ENCODE peak calls at places on chromosomes 13 and 19, in eight cellular contexts. One of them, this sample, is unnamed.

GRCh38 chr13:79485014-79485441 is 4.1 kb downstream of the NDFIP2 start:
- DNase-seq in Peyer's patch: peak
- DNase-seq in ureter: peak
- DNase-seq in activated CD8-positive, alpha-beta memory T cell treated with anti-CD3 and anti-CD28 coated beads for 4 hours: no peak
- DNase-seq in NCI-H1105: no peak
- DNase-seq in heart left ventricle: no peak
- DNase-seq in NCI-H748 treated with DMSO at 0.1 percent for 48 hours: no peak
- DNase-seq in stimulated activated CD8-positive, alpha-beta memory T cell treated with anti-CD3 and anti-CD28 coated beads, Interleukin-4, amount 100 ng/mL, for 1 hour: no peak
- DNase-seq in this sample: no peak

GRCh38 chr19:47315125-47315821 is 5.6 kb downstream of the C5AR1 start:
- DNase-seq in Peyer's patch: peak
- DNase-seq in ureter: peak
- DNase-seq in activated CD8-positive, alpha-beta memory T cell treated with anti-CD3 and anti-CD28 coated beads for 4 hours: no peak
- DNase-seq in NCI-H1105: no peak
- DNase-seq in heart left ventricle: peak
- DNase-seq in NCI-H748 treated with DMSO at 0.1 percent for 48 hours: no peak
- DNase-seq in stimulated activated CD8-positive, alpha-beta memory T cell treated with anti-CD3 and anti-CD28 coated beads, Interleukin-4, amount 100 ng/mL, for 1 hour: no peak
- DNase-seq in this sample: peak

GRCh38 chr19:2121416-2122051 is 24.8 kb downstream of the IZUMO4 start:
- DNase-seq in Peyer's patch: no peak
- DNase-seq in ureter: no peak
- DNase-seq in activated CD8-positive, alpha-beta memory T cell treated with anti-CD3 and anti-CD28 coated beads for 4 hours: no peak
- DNase-seq in NCI-H1105: no peak
- DNase-seq in heart left ventricle: no peak
- DNase-seq in NCI-H748 treated with DMSO at 0.1 percent for 48 hours: no peak
- DNase-seq in stimulated activated CD8-positive, alpha-beta memory T cell treated with anti-CD3 and anti-CD28 coated beads, Interleukin-4, amount 100 ng/mL, for 1 hour: no peak
- DNase-seq in this sample: no peak

GRCh38 chr13:79662882-79663281 is 181.9 kb downstream of the NDFIP2 start:
- DNase-seq in Peyer's patch: no peak
- DNase-seq in ureter: no peak
- DNase-seq in activated CD8-positive, alpha-beta memory T cell treated with anti-CD3 and anti-CD28 coated beads for 4 hours: no peak
- DNase-seq in NCI-H1105: no peak
- DNase-seq in heart left ventricle: peak
- DNase-seq in NCI-H748 treated with DMSO at 0.1 percent for 48 hours: no peak
- DNase-seq in stimulated activated CD8-positive, alpha-beta memory T cell treated with anti-CD3 and anti-CD28 coated beads, Interleukin-4, amount 100 ng/mL, for 1 hour: no peak
- DNase-seq in this sample: no peak

GRCh38 chr13:111027481-111028439 is 87.3 kb upstream of the ARHGEF7 start:
- DNase-seq in Peyer's patch: no peak
- DNase-seq in ureter: no peak
- DNase-seq in activated CD8-positive, alpha-beta memory T cell treated with anti-CD3 and anti-CD28 coated beads for 4 hours: no peak
- DNase-seq in NCI-H1105: no peak
- DNase-seq in heart left ventricle: no peak
- DNase-seq in NCI-H748 treated with DMSO at 0.1 percent for 48 hours: no peak
- DNase-seq in stimulated activated CD8-positive, alpha-beta memory T cell treated with anti-CD3 and anti-CD28 coated beads, Interleukin-4, amount 100 ng/mL, for 1 hour: no peak
- DNase-seq in this sample: no peak

GRCh38 chr13:106555631-106556328 is 12.2 kb downstream of the ARGLU1 start:
- DNase-seq in Peyer's patch: no peak
- DNase-seq in ureter: no peak
- DNase-seq in activated CD8-positive, alpha-beta memory T cell treated with anti-CD3 and anti-CD28 coated beads for 4 hours: no peak
- DNase-seq in NCI-H1105: no peak
- DNase-seq in heart left ventricle: no peak
- DNase-seq in NCI-H748 treated with DMSO at 0.1 percent for 48 hours: no peak
- DNase-seq in stimulated activated CD8-positive, alpha-beta memory T cell treated with anti-CD3 and anti-CD28 coated beads, Interleukin-4, amount 100 ng/mL, for 1 hour: no peak
- DNase-seq in this sample: no peak

GRCh38 chr19:3135961-3136683 is at the start of gene GNA15:
- DNase-seq in Peyer's patch: no peak
- DNase-seq in ureter: peak
- DNase-seq in activated CD8-positive, alpha-beta memory T cell treated with anti-CD3 and anti-CD28 coated beads for 4 hours: no peak
- DNase-seq in NCI-H1105: no peak
- DNase-seq in heart left ventricle: peak
- DNase-seq in NCI-H748 treated with DMSO at 0.1 percent for 48 hours: no peak
- DNase-seq in stimulated activated CD8-positive, alpha-beta memory T cell treated with anti-CD3 and anti-CD28 coated beads, Interleukin-4, amount 100 ng/mL, for 1 hour: no peak
- DNase-seq in this sample: peak

GRCh38 chr19:31470229-31470939 is 121.1 kb upstream of the TSHZ3 start:
- DNase-seq in Peyer's patch: no peak
- DNase-seq in ureter: no peak
- DNase-seq in activated CD8-positive, alpha-beta memory T cell treated with anti-CD3 and anti-CD28 coated beads for 4 hours: no peak
- DNase-seq in NCI-H1105: no peak
- DNase-seq in heart left ventricle: no peak
- DNase-seq in NCI-H748 treated with DMSO at 0.1 percent for 48 hours: no peak
- DNase-seq in stimulated activated CD8-positive, alpha-beta memory T cell treated with anti-CD3 and anti-CD28 coated beads, Interleukin-4, amount 100 ng/mL, for 1 hour: no peak
- DNase-seq in this sample: no peak

GRCh38 chr19:22882797-22883196 is 50.7 kb downstream of the ZNF723 start:
- DNase-seq in Peyer's patch: no peak
- DNase-seq in ureter: no peak
- DNase-seq in activated CD8-positive, alpha-beta memory T cell treated with anti-CD3 and anti-CD28 coated beads for 4 hours: no peak
- DNase-seq in NCI-H1105: peak
- DNase-seq in heart left ventricle: no peak
- DNase-seq in NCI-H748 treated with DMSO at 0.1 percent for 48 hours: peak
- DNase-seq in stimulated activated CD8-positive, alpha-beta memory T cell treated with anti-CD3 and anti-CD28 coated beads, Interleukin-4, amount 100 ng/mL, for 1 hour: no peak
- DNase-seq in this sample: no peak

GRCh38 chr13:20980899-20981298 is 78.4 kb upstream of the XPO4 start:
- DNase-seq in Peyer's patch: no peak
- DNase-seq in ureter: no peak
- DNase-seq in activated CD8-positive, alpha-beta memory T cell treated with anti-CD3 and anti-CD28 coated beads for 4 hours: no peak
- DNase-seq in NCI-H1105: no peak
- DNase-seq in heart left ventricle: no peak
- DNase-seq in NCI-H748 treated with DMSO at 0.1 percent for 48 hours: no peak
- DNase-seq in stimulated activated CD8-positive, alpha-beta memory T cell treated with anti-CD3 and anti-CD28 coated beads, Interleukin-4, amount 100 ng/mL, for 1 hour: no peak
- DNase-seq in this sample: no peak

GRCh38 chr19:4988770-4989251 is 19.9 kb downstream of the KDM4B start:
- DNase-seq in Peyer's patch: no peak
- DNase-seq in ureter: no peak
- DNase-seq in activated CD8-positive, alpha-beta memory T cell treated with anti-CD3 and anti-CD28 coated beads for 4 hours: no peak
- DNase-seq in NCI-H1105: no peak
- DNase-seq in heart left ventricle: peak
- DNase-seq in NCI-H748 treated with DMSO at 0.1 percent for 48 hours: no peak
- DNase-seq in stimulated activated CD8-positive, alpha-beta memory T cell treated with anti-CD3 and anti-CD28 coated beads, Interleukin-4, amount 100 ng/mL, for 1 hour: no peak
- DNase-seq in this sample: peak

GRCh38 chr13:67574320-67575233 is 344.4 kb upstream of the PCDH9 start:
- DNase-seq in Peyer's patch: no peak
- DNase-seq in ureter: no peak
- DNase-seq in activated CD8-positive, alpha-beta memory T cell treated with anti-CD3 and anti-CD28 coated beads for 4 hours: no peak
- DNase-seq in NCI-H1105: no peak
- DNase-seq in heart left ventricle: no peak
- DNase-seq in NCI-H748 treated with DMSO at 0.1 percent for 48 hours: no peak
- DNase-seq in stimulated activated CD8-positive, alpha-beta memory T cell treated with anti-CD3 and anti-CD28 coated beads, Interleukin-4, amount 100 ng/mL, for 1 hour: no peak
- DNase-seq in this sample: no peak

GRCh38 chr19:45767881-45768643 is 990 bp downstream of the SIX5 start:
- DNase-seq in Peyer's patch: peak
- DNase-seq in ureter: peak
- DNase-seq in activated CD8-positive, alpha-beta memory T cell treated with anti-CD3 and anti-CD28 coated beads for 4 hours: no peak
- DNase-seq in NCI-H1105: no peak
- DNase-seq in heart left ventricle: peak
- DNase-seq in NCI-H748 treated with DMSO at 0.1 percent for 48 hours: peak
- DNase-seq in stimulated activated CD8-positive, alpha-beta memory T cell treated with anti-CD3 and anti-CD28 coated beads, Interleukin-4, amount 100 ng/mL, for 1 hour: no peak
- DNase-seq in this sample: peak

GRCh38 chr13:36062249-36062648 is 68.9 kb downstream of the DCLK1 start:
- DNase-seq in Peyer's patch: no peak
- DNase-seq in ureter: no peak
- DNase-seq in activated CD8-positive, alpha-beta memory T cell treated with anti-CD3 and anti-CD28 coated beads for 4 hours: no peak
- DNase-seq in NCI-H1105: no peak
- DNase-seq in heart left ventricle: no peak
- DNase-seq in NCI-H748 treated with DMSO at 0.1 percent for 48 hours: no peak
- DNase-seq in stimulated activated CD8-positive, alpha-beta memory T cell treated with anti-CD3 and anti-CD28 coated beads, Interleukin-4, amount 100 ng/mL, for 1 hour: no peak
- DNase-seq in this sample: no peak

GRCh38 chr19:7348587-7349230 is at the start of gene ARHGEF18:
- DNase-seq in Peyer's patch: peak
- DNase-seq in ureter: no peak
- DNase-seq in activated CD8-positive, alpha-beta memory T cell treated with anti-CD3 and anti-CD28 coated beads for 4 hours: no peak
- DNase-seq in NCI-H1105: no peak
- DNase-seq in heart left ventricle: no peak
- DNase-seq in NCI-H748 treated with DMSO at 0.1 percent for 48 hours: no peak
- DNase-seq in stimulated activated CD8-positive, alpha-beta memory T cell treated with anti-CD3 and anti-CD28 coated beads, Interleukin-4, amount 100 ng/mL, for 1 hour: no peak
- DNase-seq in this sample: peak

GRCh38 chr13:25153736-25154135 is 18.4 kb downstream of the AMER2 start:
- DNase-seq in Peyer's patch: no peak
- DNase-seq in ureter: no peak
- DNase-seq in activated CD8-positive, alpha-beta memory T cell treated with anti-CD3 and anti-CD28 coated beads for 4 hours: no peak
- DNase-seq in NCI-H1105: no peak
- DNase-seq in heart left ventricle: no peak
- DNase-seq in NCI-H748 treated with DMSO at 0.1 percent for 48 hours: no peak
- DNase-seq in stimulated activated CD8-positive, alpha-beta memory T cell treated with anti-CD3 and anti-CD28 coated beads, Interleukin-4, amount 100 ng/mL, for 1 hour: no peak
- DNase-seq in this sample: no peak

GRCh38 chr13:114264886-114265611 is 16.4 kb upstream of the UPF3A start:
- DNase-seq in Peyer's patch: no peak
- DNase-seq in ureter: no peak
- DNase-seq in activated CD8-positive, alpha-beta memory T cell treated with anti-CD3 and anti-CD28 coated beads for 4 hours: no peak
- DNase-seq in NCI-H1105: no peak
- DNase-seq in heart left ventricle: no peak
- DNase-seq in NCI-H748 treated with DMSO at 0.1 percent for 48 hours: no peak
- DNase-seq in stimulated activated CD8-positive, alpha-beta memory T cell treated with anti-CD3 and anti-CD28 coated beads, Interleukin-4, amount 100 ng/mL, for 1 hour: no peak
- DNase-seq in this sample: no peak

GRCh38 chr19:41219924-41220567 is 1.0 kb downstream of the AXL start:
- DNase-seq in Peyer's patch: peak
- DNase-seq in ureter: no peak
- DNase-seq in activated CD8-positive, alpha-beta memory T cell treated with anti-CD3 and anti-CD28 coated beads for 4 hours: no peak
- DNase-seq in NCI-H1105: no peak
- DNase-seq in heart left ventricle: peak
- DNase-seq in NCI-H748 treated with DMSO at 0.1 percent for 48 hours: no peak
- DNase-seq in stimulated activated CD8-positive, alpha-beta memory T cell treated with anti-CD3 and anti-CD28 coated beads, Interleukin-4, amount 100 ng/mL, for 1 hour: no peak
- DNase-seq in this sample: no peak

GRCh38 chr13:103325675-103326074 is 259.5 kb upstream of the SLC10A2 start:
- DNase-seq in Peyer's patch: no peak
- DNase-seq in ureter: no peak
- DNase-seq in activated CD8-positive, alpha-beta memory T cell treated with anti-CD3 and anti-CD28 coated beads for 4 hours: no peak
- DNase-seq in NCI-H1105: no peak
- DNase-seq in heart left ventricle: no peak
- DNase-seq in NCI-H748 treated with DMSO at 0.1 percent for 48 hours: no peak
- DNase-seq in stimulated activated CD8-positive, alpha-beta memory T cell treated with anti-CD3 and anti-CD28 coated beads, Interleukin-4, amount 100 ng/mL, for 1 hour: no peak
- DNase-seq in this sample: no peak

GRCh38 chr13:79724348-79725103 is 243.6 kb downstream of the NDFIP2 start:
- DNase-seq in Peyer's patch: peak
- DNase-seq in ureter: no peak
- DNase-seq in activated CD8-positive, alpha-beta memory T cell treated with anti-CD3 and anti-CD28 coated beads for 4 hours: no peak
- DNase-seq in NCI-H1105: no peak
- DNase-seq in heart left ventricle: no peak
- DNase-seq in NCI-H748 treated with DMSO at 0.1 percent for 48 hours: peak
- DNase-seq in stimulated activated CD8-positive, alpha-beta memory T cell treated with anti-CD3 and anti-CD28 coated beads, Interleukin-4, amount 100 ng/mL, for 1 hour: no peak
- DNase-seq in this sample: no peak

GRCh38 chr13:113861433-113862030 is 2.3 kb downstream of the GAS6 start:
- DNase-seq in Peyer's patch: no peak
- DNase-seq in ureter: peak
- DNase-seq in activated CD8-positive, alpha-beta memory T cell treated with anti-CD3 and anti-CD28 coated beads for 4 hours: no peak
- DNase-seq in NCI-H1105: no peak
- DNase-seq in heart left ventricle: no peak
- DNase-seq in NCI-H748 treated with DMSO at 0.1 percent for 48 hours: no peak
- DNase-seq in stimulated activated CD8-positive, alpha-beta memory T cell treated with anti-CD3 and anti-CD28 coated beads, Interleukin-4, amount 100 ng/mL, for 1 hour: no peak
- DNase-seq in this sample: no peak

GRCh38 chr19:1074512-1075283 is 7.7 kb downstream of the ARHGAP45 start:
- DNase-seq in Peyer's patch: peak
- DNase-seq in ureter: peak
- DNase-seq in activated CD8-positive, alpha-beta memory T cell treated with anti-CD3 and anti-CD28 coated beads for 4 hours: peak
- DNase-seq in NCI-H1105: peak
- DNase-seq in heart left ventricle: peak
- DNase-seq in NCI-H748 treated with DMSO at 0.1 percent for 48 hours: peak
- DNase-seq in stimulated activated CD8-positive, alpha-beta memory T cell treated with anti-CD3 and anti-CD28 coated beads, Interleukin-4, amount 100 ng/mL, for 1 hour: peak
- DNase-seq in this sample: peak

GRCh38 chr19:2032296-2032941 is 16.9 kb upstream of the BTBD2 start:
- DNase-seq in Peyer's patch: peak
- DNase-seq in ureter: peak
- DNase-seq in activated CD8-positive, alpha-beta memory T cell treated with anti-CD3 and anti-CD28 coated beads for 4 hours: no peak
- DNase-seq in NCI-H1105: no peak
- DNase-seq in heart left ventricle: peak
- DNase-seq in NCI-H748 treated with DMSO at 0.1 percent for 48 hours: no peak
- DNase-seq in stimulated activated CD8-positive, alpha-beta memory T cell treated with anti-CD3 and anti-CD28 coated beads, Interleukin-4, amount 100 ng/mL, for 1 hour: no peak
- DNase-seq in this sample: peak

GRCh38 chr13:49125964-49126363 is 94.2 kb upstream of the MLNR start:
- DNase-seq in Peyer's patch: no peak
- DNase-seq in ureter: no peak
- DNase-seq in activated CD8-positive, alpha-beta memory T cell treated with anti-CD3 and anti-CD28 coated beads for 4 hours: no peak
- DNase-seq in NCI-H1105: no peak
- DNase-seq in heart left ventricle: no peak
- DNase-seq in NCI-H748 treated with DMSO at 0.1 percent for 48 hours: no peak
- DNase-seq in stimulated activated CD8-positive, alpha-beta memory T cell treated with anti-CD3 and anti-CD28 coated beads, Interleukin-4, amount 100 ng/mL, for 1 hour: no peak
- DNase-seq in this sample: no peak

GRCh38 chr13:73870970-73871935 is 263.0 kb downstream of the KLF12 start:
- DNase-seq in Peyer's patch: no peak
- DNase-seq in ureter: no peak
- DNase-seq in activated CD8-positive, alpha-beta memory T cell treated with anti-CD3 and anti-CD28 coated beads for 4 hours: no peak
- DNase-seq in NCI-H1105: no peak
- DNase-seq in heart left ventricle: peak
- DNase-seq in NCI-H748 treated with DMSO at 0.1 percent for 48 hours: no peak
- DNase-seq in stimulated activated CD8-positive, alpha-beta memory T cell treated with anti-CD3 and anti-CD28 coated beads, Interleukin-4, amount 100 ng/mL, for 1 hour: no peak
- DNase-seq in this sample: no peak

GRCh38 chr13:97621025-97621424 is 187.1 kb downstream of the RAP2A start:
- DNase-seq in Peyer's patch: no peak
- DNase-seq in ureter: no peak
- DNase-seq in activated CD8-positive, alpha-beta memory T cell treated with anti-CD3 and anti-CD28 coated beads for 4 hours: no peak
- DNase-seq in NCI-H1105: no peak
- DNase-seq in heart left ventricle: no peak
- DNase-seq in NCI-H748 treated with DMSO at 0.1 percent for 48 hours: no peak
- DNase-seq in stimulated activated CD8-positive, alpha-beta memory T cell treated with anti-CD3 and anti-CD28 coated beads, Interleukin-4, amount 100 ng/mL, for 1 hour: no peak
- DNase-seq in this sample: no peak

GRCh38 chr19:6271721-6272410 is 7.9 kb downstream of the MLLT1 start:
- DNase-seq in Peyer's patch: peak
- DNase-seq in ureter: peak
- DNase-seq in activated CD8-positive, alpha-beta memory T cell treated with anti-CD3 and anti-CD28 coated beads for 4 hours: no peak
- DNase-seq in NCI-H1105: peak
- DNase-seq in heart left ventricle: peak
- DNase-seq in NCI-H748 treated with DMSO at 0.1 percent for 48 hours: no peak
- DNase-seq in stimulated activated CD8-positive, alpha-beta memory T cell treated with anti-CD3 and anti-CD28 coated beads, Interleukin-4, amount 100 ng/mL, for 1 hour: no peak
- DNase-seq in this sample: peak

GRCh38 chr19:46603752-46604241 is 2.7 kb downstream of the CALM3 start:
- DNase-seq in Peyer's patch: no peak
- DNase-seq in ureter: no peak
- DNase-seq in activated CD8-positive, alpha-beta memory T cell treated with anti-CD3 and anti-CD28 coated beads for 4 hours: no peak
- DNase-seq in NCI-H1105: no peak
- DNase-seq in heart left ventricle: no peak
- DNase-seq in NCI-H748 treated with DMSO at 0.1 percent for 48 hours: no peak
- DNase-seq in stimulated activated CD8-positive, alpha-beta memory T cell treated with anti-CD3 and anti-CD28 coated beads, Interleukin-4, amount 100 ng/mL, for 1 hour: no peak
- DNase-seq in this sample: no peak

GRCh38 chr13:30569901-30570576 is 47.7 kb upstream of the USPL1 start:
- DNase-seq in Peyer's patch: no peak
- DNase-seq in ureter: peak
- DNase-seq in activated CD8-positive, alpha-beta memory T cell treated with anti-CD3 and anti-CD28 coated beads for 4 hours: no peak
- DNase-seq in NCI-H1105: no peak
- DNase-seq in heart left ventricle: peak
- DNase-seq in NCI-H748 treated with DMSO at 0.1 percent for 48 hours: no peak
- DNase-seq in stimulated activated CD8-positive, alpha-beta memory T cell treated with anti-CD3 and anti-CD28 coated beads, Interleukin-4, amount 100 ng/mL, for 1 hour: no peak
- DNase-seq in this sample: no peak

GRCh38 chr13:50893211-50893852 is 16.3 kb upstream of the RNASEH2B start:
- DNase-seq in Peyer's patch: no peak
- DNase-seq in ureter: no peak
- DNase-seq in activated CD8-positive, alpha-beta memory T cell treated with anti-CD3 and anti-CD28 coated beads for 4 hours: no peak
- DNase-seq in NCI-H1105: no peak
- DNase-seq in heart left ventricle: no peak
- DNase-seq in NCI-H748 treated with DMSO at 0.1 percent for 48 hours: no peak
- DNase-seq in stimulated activated CD8-positive, alpha-beta memory T cell treated with anti-CD3 and anti-CD28 coated beads, Interleukin-4, amount 100 ng/mL, for 1 hour: no peak
- DNase-seq in this sample: no peak

GRCh38 chr19:16227837-16228636 is 30.3 kb downstream of the AP1M1 start:
- DNase-seq in Peyer's patch: no peak
- DNase-seq in ureter: no peak
- DNase-seq in activated CD8-positive, alpha-beta memory T cell treated with anti-CD3 and anti-CD28 coated beads for 4 hours: no peak
- DNase-seq in NCI-H1105: no peak
- DNase-seq in heart left ventricle: no peak
- DNase-seq in NCI-H748 treated with DMSO at 0.1 percent for 48 hours: no peak
- DNase-seq in stimulated activated CD8-positive, alpha-beta memory T cell treated with anti-CD3 and anti-CD28 coated beads, Interleukin-4, amount 100 ng/mL, for 1 hour: no peak
- DNase-seq in this sample: no peak

GRCh38 chr13:66703597-66703996 is 526.5 kb downstream of the PCDH9 start:
- DNase-seq in Peyer's patch: no peak
- DNase-seq in ureter: no peak
- DNase-seq in activated CD8-positive, alpha-beta memory T cell treated with anti-CD3 and anti-CD28 coated beads for 4 hours: no peak
- DNase-seq in NCI-H1105: no peak
- DNase-seq in heart left ventricle: no peak
- DNase-seq in NCI-H748 treated with DMSO at 0.1 percent for 48 hours: no peak
- DNase-seq in stimulated activated CD8-positive, alpha-beta memory T cell treated with anti-CD3 and anti-CD28 coated beads, Interleukin-4, amount 100 ng/mL, for 1 hour: no peak
- DNase-seq in this sample: no peak

GRCh38 chr13:52850396-52851152 is 2.1 kb upstream of the PCDH8 start:
- DNase-seq in Peyer's patch: peak
- DNase-seq in ureter: peak
- DNase-seq in activated CD8-positive, alpha-beta memory T cell treated with anti-CD3 and anti-CD28 coated beads for 4 hours: no peak
- DNase-seq in NCI-H1105: no peak
- DNase-seq in heart left ventricle: peak
- DNase-seq in NCI-H748 treated with DMSO at 0.1 percent for 48 hours: peak
- DNase-seq in stimulated activated CD8-positive, alpha-beta memory T cell treated with anti-CD3 and anti-CD28 coated beads, Interleukin-4, amount 100 ng/mL, for 1 hour: no peak
- DNase-seq in this sample: peak

GRCh38 chr19:38793186-38793585 is 4.2 kb downstream of the LGALS7B start:
- DNase-seq in Peyer's patch: no peak
- DNase-seq in ureter: no peak
- DNase-seq in activated CD8-positive, alpha-beta memory T cell treated with anti-CD3 and anti-CD28 coated beads for 4 hours: no peak
- DNase-seq in NCI-H1105: no peak
- DNase-seq in heart left ventricle: no peak
- DNase-seq in NCI-H748 treated with DMSO at 0.1 percent for 48 hours: no peak
- DNase-seq in stimulated activated CD8-positive, alpha-beta memory T cell treated with anti-CD3 and anti-CD28 coated beads, Interleukin-4, amount 100 ng/mL, for 1 hour: no peak
- DNase-seq in this sample: no peak